ENCODE peak calls at places on chromosomes 12 and 14, in five cellular contexts. J, R, D, A and S are unnamed samples.

GRCh38 chr12:92905258-92905810 is 23.8 kb downstream of the EEA1 start:
- DNase-seq in J (no peak), R (no peak), D (no peak), A (no peak), S (no peak)

GRCh38 chr12:24770851-24771250 is 178.1 kb downstream of the BCAT1 start:
- DNase-seq in J (no peak), R (no peak), D (no peak), A (no peak), S (no peak)

GRCh38 chr12:98885778-98886177 is 240.7 kb downstream of the APAF1 start:
- DNase-seq in J (no peak), R (no peak), D (no peak), A (no peak), S (no peak)

GRCh38 chr12:74538491-74539258 is 1.0 kb downstream of the ATXN7L3B start:
- DNase-seq in J (no peak), R (peak; percentile 64), D (no peak), A (no peak), S (no peak)

GRCh38 chr12:47362131-47362686 is 282.4 kb upstream of the AMIGO2 start:
- DNase-seq in J (no peak), R (no peak), D (no peak), A (no peak), S (no peak)

GRCh38 chr12:124286414-124286813 is 8.5 kb upstream of the RFLNA start:
- DNase-seq in J (no peak), R (no peak), D (no peak), A (no peak), S (no peak)

GRCh38 chr12:4809013-4809448 is 88.8 kb downstream of the GALNT8 start:
- DNase-seq in J (no peak), R (no peak), D (no peak), A (peak; percentile 51), S (no peak)

GRCh38 chr12:108778053-108778452 is 46.7 kb upstream of the CORO1C start:
- DNase-seq in J (no peak), R (no peak), D (no peak), A (no peak), S (no peak)

GRCh38 chr14:97219356-97220017 is 422.3 kb downstream of the VRK1 start:
- DNase-seq in J (no peak), R (peak; percentile 61), D (no peak), A (no peak), S (no peak)

GRCh38 chr14:93068721-93069120 is 47.0 kb downstream of the ITPK1 start:
- DNase-seq in J (no peak), R (no peak), D (no peak), A (no peak), S (no peak)

GRCh38 chr12:38392584-38393144 is 76.1 kb downstream of the ALG10B start:
- DNase-seq in J (no peak), R (no peak), D (no peak), A (no peak), S (no peak)

GRCh38 chr14:71487941-71488340 is 444.3 kb upstream of the RGS6 start:
- DNase-seq in J (no peak), R (no peak), D (no peak), A (no peak), S (no peak)

GRCh38 chr12:100951756-100952155 is 157.2 kb downstream of the ANO4 start:
- DNase-seq in J (no peak), R (no peak), D (no peak), A (no peak), S (no peak)

GRCh38 chr12:63989301-63989845 is 144.9 kb downstream of the SRGAP1 start:
- DNase-seq in J (no peak), R (no peak), D (no peak), A (no peak), S (no peak)

GRCh38 chr12:81284137-81284536 is 206.3 kb downstream of the ACSS3 start:
- DNase-seq in J (no peak), R (no peak), D (no peak), A (no peak), S (no peak)